ENCODE peak calls at places on chromosome 15, in five cellular contexts. E is iris pigment epithelial cell; G is GM13977; F is T-helper 1 cell; W is activated CD4-positive, alpha-beta T cell treated with anti-CD3 and anti-CD28 coated beads, Interleukin-2, amount 50 U/mL, for 1 hour. P is an unnamed sample.
A peak's percentile ranks its signal among the peaks of the same experiment; 100 is the strongest.

GRCh38 chr15:79948095-79948695 is 22.8 kb downstream of the BCL2A1 start:
- DNase-seq in W (no peak), E (no peak), F (no peak), G (no peak), P (peak; percentile 51)

GRCh38 chr15:56869573-56869972 is 48.9 kb upstream of the TCF12 start:
- DNase-seq in W (no peak), E (peak; percentile 17), F (peak; percentile 30), G (no peak), P (peak; percentile 23)

GRCh38 chr15:74783072-74783807 is 1.4 kb downstream of the CSK start:
- DNase-seq in G (no peak), W (no peak), F (peak; percentile 51), E (peak; percentile 38), P (peak; percentile 67)

GRCh38 chr15:60575995-60576394 is 97.1 kb upstream of the ICE2 start:
- DNase-seq in W (no peak), F (no peak), G (no peak), E (peak; percentile 77), P (no peak)

GRCh38 chr15:41966920-41967465 is 5.4 kb downstream of the EHD4 start:
- DNase-seq in E (no peak), W (no peak), G (no peak), F (no peak), P (no peak)

GRCh38 chr15:60464836-60465630 is 13.9 kb downstream of the ICE2 start:
- DNase-seq in F (no peak), G (no peak), E (peak; percentile 48), W (no peak), P (no peak)

GRCh38 chr15:57562220-57562769 is 29.4 kb upstream of the MYZAP start:
- DNase-seq in E (no peak), F (no peak), G (no peak), W (no peak), P (no peak)

GRCh38 chr15:61381501-61381900 is 152.4 kb upstream of the RORA start:
- DNase-seq in F (no peak), E (no peak), G (no peak), W (no peak), P (no peak)

GRCh38 chr15:76309561-76310330 is 1.5 kb downstream of the ETFA start:
- DNase-seq in W (no peak), E (peak; percentile 42), G (no peak), F (no peak), P (no peak)

GRCh38 chr15:33021806-33022389 is 172.6 kb downstream of the FMN1 start:
- DNase-seq in E (peak; percentile 59), F (peak; percentile 11), W (no peak), G (peak; percentile 62), P (no peak)

GRCh38 chr15:49987198-49987785 is 131.7 kb downstream of the ATP8B4 start:
- DNase-seq in E (no peak), F (no peak), G (no peak), W (no peak), P (no peak)

GRCh38 chr15:69556344-69556743 is 103.7 kb downstream of the RPLP1 start:
- DNase-seq in W (no peak), E (no peak), G (no peak), F (no peak), P (no peak)

GRCh38 chr15:29125382-29126207 is 144.0 kb downstream of the NSMCE3 start:
- DNase-seq in W (no peak), F (no peak), E (no peak), G (no peak), P (no peak)

GRCh38 chr15:31278056-31278445 is 48.6 kb upstream of the KLF13 start:
- DNase-seq in G (no peak), E (no peak), W (no peak), F (no peak), P (no peak)

GRCh38 chr15:48644827-48645557 is 517 bp downstream of the FBN1 start:
- DNase-seq in E (peak; percentile 62), G (peak; percentile 73), F (no peak), W (no peak), P (no peak)

GRCh38 chr15:27091270-27091940 is 120.4 kb downstream of the GABRG3 start:
- DNase-seq in G (no peak), E (no peak), F (no peak), W (no peak), P (no peak)

GRCh38 chr15:65653341-65653740 is 31.6 kb downstream of the SLC24A1 start:
- DNase-seq in W (no peak), G (no peak), F (no peak), E (peak; percentile 49), P (no peak)

GRCh38 chr15:60679256-60679655 is 200.3 kb upstream of the ICE2 start:
- DNase-seq in F (no peak), G (no peak), E (peak; percentile 83), W (no peak), P (no peak)

GRCh38 chr15:29316422-29316821 is 46.8 kb upstream of the NSMCE3 start:
- DNase-seq in W (no peak), G (no peak), F (no peak), E (no peak), P (no peak)

GRCh38 chr15:83170474-83171165 is 37.0 kb downstream of the HDGFL3 start:
- DNase-seq in E (peak; percentile 66), W (no peak), F (no peak), G (no peak), P (no peak)

GRCh38 chr15:66679657-66680108 is 22.4 kb upstream of the SMAD6 start:
- DNase-seq in W (no peak), G (no peak), F (no peak), E (peak; percentile 62), P (peak; percentile 48)

GRCh38 chr15:81411056-81411455 is 37.0 kb upstream of the TMC3 start:
- DNase-seq in F (no peak), E (no peak), G (no peak), W (no peak), P (no peak)

GRCh38 chr15:90701880-90702630 is 15.1 kb upstream of the BLM start:
- DNase-seq in G (no peak), F (no peak), E (no peak), W (no peak), P (peak; percentile 58)

GRCh38 chr15:72365844-72366243 is 10.0 kb downstream of the HEXA start:
- DNase-seq in W (no peak), G (peak; percentile 57), E (no peak), F (peak; percentile 44), P (no peak)

GRCh38 chr15:69749797-69750196 is 297.2 kb downstream of the RPLP1 start:
- DNase-seq in E (no peak), G (peak; percentile 28), F (no peak), W (no peak), P (no peak)

GRCh38 chr15:34520566-34520965 is 62.9 kb downstream of the GOLGA8B start:
- DNase-seq in W (no peak), G (no peak), E (no peak), F (no peak), P (no peak)

GRCh38 chr15:101332061-101332467 is 37.0 kb upstream of the SNRPA1 start:
- DNase-seq in W (no peak), F (no peak), G (no peak), E (no peak), P (no peak)

GRCh38 chr15:50256188-50257041 is 9.1 kb downstream of the HDC start:
- DNase-seq in F (no peak), W (no peak), G (no peak), E (peak; percentile 89), P (no peak)

GRCh38 chr15:59492389-59493377 is 54.7 kb downstream of the FAM81A start:
- DNase-seq in W (peak; percentile 48), F (peak; percentile 47), E (peak; percentile 70), G (peak; percentile 44), P (no peak)

GRCh38 chr15:71448688-71449114 is 333.4 kb downstream of the THSD4 start:
- DNase-seq in W (no peak), G (peak; percentile 33), F (no peak), E (peak; percentile 66), P (no peak)

GRCh38 chr15:101394654-101395053 is 94.9 kb downstream of the PCSK6 start:
- DNase-seq in W (no peak), E (no peak), G (no peak), F (no peak), P (no peak)

GRCh38 chr15:58329781-58330467 is 101.9 kb upstream of the LIPC start:
- DNase-seq in E (no peak), W (no peak), G (no peak), F (no peak), P (no peak)

GRCh38 chr15:99414755-99415731 is 150.7 kb upstream of the MEF2A start:
- DNase-seq in F (no peak), E (no peak), G (no peak), W (no peak), P (no peak)

GRCh38 chr15:66862111-66862815 is 160.2 kb downstream of the SMAD6 start:
- DNase-seq in G (no peak), W (no peak), E (no peak), F (no peak), P (peak; percentile 7)